ENCODE peak calls at places on chromosome 12, in six cellular contexts. G is SK-MEL-5; K is heart left ventricle; J is central memory CD4-positive, alpha-beta T cell; I is fibroblast of lung; T is heart right ventricle. Q is an unnamed sample.
A peak's percentile ranks its signal among the peaks of the same experiment; 100 is the strongest.

GRCh38 chr12:7369274-7369729 is 65.4 kb downstream of the ACSM4 start:
- DNase-seq in K (peak; percentile 74), J (no peak), T (peak; percentile 62), G (no peak), I (no peak), Q (no peak)

GRCh38 chr12:101230547-101230946 is 20.5 kb upstream of the SLC5A8 start:
- DNase-seq in K (no peak), I (peak; percentile 81), T (no peak), G (no peak), J (no peak), Q (peak; percentile 70)

GRCh38 chr12:88391556-88391955 is 188.7 kb downstream of the KITLG start:
- DNase-seq in K (no peak), T (no peak), I (peak; percentile 89), J (no peak), G (no peak), Q (peak; percentile 92)

GRCh38 chr12:107493646-107494045 is 192.0 kb upstream of the PWP1 start:
- DNase-seq in G (no peak), I (no peak), K (no peak), T (no peak), J (no peak), Q (no peak)

GRCh38 chr12:75910452-75910722 is 121.2 kb downstream of the PHLDA1 start:
- DNase-seq in G (no peak), K (no peak), J (no peak), T (no peak), I (no peak), Q (no peak)

GRCh38 chr12:113858828-113859386 is 107.2 kb downstream of the RBM19 start:
- DNase-seq in G (no peak), K (no peak), T (no peak), J (no peak), I (no peak), Q (no peak)

GRCh38 chr12:57760347-57760982 is 5.6 kb downstream of the MARCHF9 start:
- DNase-seq in J (no peak), G (no peak), K (no peak), T (no peak), I (no peak), Q (no peak)

GRCh38 chr12:63915105-63915830 is 70.8 kb downstream of the SRGAP1 start:
- DNase-seq in G (peak; percentile 34), K (no peak), T (no peak), I (peak; percentile 86), J (no peak), Q (peak; percentile 72)

GRCh38 chr12:30694971-30695326 is 720 bp downstream of the IPO8 start:
- DNase-seq in K (no peak), G (peak; percentile 48), J (no peak), I (peak; percentile 58), T (peak; percentile 27), Q (peak; percentile 53)

Q was measured in astrocyte of the spinal cord.